ENCODE peak calls at places on chromosomes 6 and 20, in four cellular contexts. P, U, O and G are unnamed samples.

GRCh38 chr6:11972806-11973205 is 39.3 kb upstream of the HIVEP1 start:
- DNase-seq in P (no peak), U (no peak), O (no peak), G (no peak)

GRCh38 chr6:12348530-12349511 is 58.7 kb downstream of the EDN1 start:
- DNase-seq in P (no peak), U (no peak), O (peak), G (peak)

GRCh38 chr6:169890901-169891300 is 139.5 kb downstream of the ERMARD start:
- DNase-seq in P (peak), U (no peak), O (no peak), G (no peak)

GRCh38 chr6:125789576-125790402 is 971 bp upstream of the NCOA7 start:
- DNase-seq in P (peak), U (no peak), O (peak), G (no peak)

GRCh38 chr6:39260451-39260850 is 31.2 kb upstream of the KCNK5 start:
- DNase-seq in P (no peak), U (no peak), O (no peak), G (no peak)

GRCh38 chr6:29568021-29568420 is 8.5 kb upstream of the UBD start:
- DNase-seq in P (no peak), U (no peak), O (no peak), G (no peak)

GRCh38 chr20:60901831-60902230 is 350.2 kb upstream of the CDH4 start:
- DNase-seq in P (no peak), U (no peak), O (no peak), G (no peak)

GRCh38 chr20:11766961-11767360 is 150.7 kb upstream of the BTBD3 start:
- DNase-seq in P (no peak), U (no peak), O (no peak), G (no peak)

GRCh38 chr6:8548979-8549378 is 113.6 kb upstream of the SLC35B3 start:
- DNase-seq in P (no peak), U (no peak), O (no peak), G (no peak)

GRCh38 chr6:121873595-121873994 is 438.1 kb downstream of the GJA1 start:
- DNase-seq in P (no peak), U (no peak), O (peak), G (no peak)

GRCh38 chr20:32749914-32750637 is 6.8 kb upstream of the COMMD7 start:
- DNase-seq in P (no peak), U (no peak), O (no peak), G (no peak)

GRCh38 chr20:63058696-63059335 is 52.1 kb upstream of the BHLHE23 start:
- DNase-seq in P (no peak), U (no peak), O (no peak), G (no peak)

GRCh38 chr6:41460742-41461336 is 85.3 kb upstream of the FOXP4 start:
- DNase-seq in P (no peak), U (no peak), O (no peak), G (no peak)

GRCh38 chr20:59603727-59604608 is at the start of gene PHACTR3:
- DNase-seq in P (peak), U (no peak), O (no peak), G (no peak)

DNA sequence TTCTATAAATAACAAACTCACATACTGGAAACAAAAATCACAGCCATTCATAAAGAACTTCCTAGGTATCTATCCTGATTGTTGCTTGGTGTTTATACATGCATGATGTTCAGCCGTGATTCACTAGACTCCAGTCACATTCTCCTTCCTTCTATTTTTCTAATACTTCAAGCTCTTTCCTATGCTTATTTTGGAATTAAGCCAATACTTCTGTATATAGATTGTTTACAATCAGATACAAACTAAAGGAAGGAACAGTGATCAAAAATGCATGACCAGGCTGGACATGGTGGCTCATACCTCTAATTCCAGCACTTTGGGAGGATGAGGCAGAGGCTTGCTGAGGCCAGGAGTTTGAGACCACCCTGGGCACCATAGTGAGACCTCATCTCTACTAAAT is 377.5 kb upstream of the IRAK1BP1 start:
- DNase-seq in P (no peak), U (no peak), O (no peak), G (no peak)
- TF ChIP-seq PBX3 in P (no peak), U (no peak), O (no peak), G (no peak)

GRCh38 chr20:37243076-37243936 is 18.3 kb downstream of the GHRH start:
- DNase-seq in P (no peak), U (no peak), O (no peak), G (no peak)

GRCh38 chr20:37243937-37244571 is 17.6 kb downstream of the GHRH start:
- DNase-seq in P (no peak), U (no peak), O (no peak), G (no peak)

GRCh38 chr20:37245671-37246237 is 15.9 kb downstream of the GHRH start:
- DNase-seq in P (no peak), U (no peak), O (no peak), G (no peak)

GRCh38 chr20:37245181-37245580 is 16.4 kb downstream of the GHRH start:
- DNase-seq in P (no peak), U (no peak), O (no peak), G (no peak)

GRCh38 chr20:37244572-37244957 is 17.0 kb downstream of the GHRH start:
- DNase-seq in P (no peak), U (no peak), O (no peak), G (no peak)
- TF ChIP-seq PBX3 in P (no peak), U (no peak), O (no peak), G (no peak)

GRCh38 chr6:33313105-33313708 is 671 bp downstream of the TAPBP start:
- DNase-seq in P (peak), U (no peak), O (no peak), G (no peak)
- TF ChIP-seq PBX3 in P (no peak), U (no peak), O (no peak), G (no peak)

DNA sequence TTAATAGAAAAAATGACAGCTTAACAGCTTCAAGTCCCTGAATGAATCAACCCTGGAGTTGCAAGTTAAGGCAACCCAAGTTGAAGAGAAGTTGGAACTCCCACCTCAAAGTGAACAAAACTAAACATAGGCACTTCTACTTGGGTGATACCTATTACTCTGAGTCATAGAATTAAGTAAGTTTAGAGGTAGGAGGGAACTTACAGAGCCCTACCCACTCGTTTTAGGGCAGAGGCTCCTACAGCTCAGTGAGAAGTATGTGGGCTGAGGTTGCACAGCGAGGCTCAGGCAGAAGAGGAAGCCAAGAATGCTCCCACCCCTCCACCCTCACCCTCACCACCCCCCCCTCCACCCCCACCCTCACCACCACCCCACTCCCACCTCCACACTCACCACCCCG is 42.2 kb downstream of the NFATC2 start:
- DNase-seq in P (no peak), U (peak), O (no peak), G (no peak)
- TF ChIP-seq PBX3 in P (no peak), U (no peak), O (no peak), G (no peak)

GRCh38 chr20:48191200-48191599 is 405.9 kb upstream of the SULF2 start:
- DNase-seq in P (no peak), U (no peak), O (no peak), G (no peak)
- TF ChIP-seq PBX3 in P (no peak), U (no peak), O (no peak), G (no peak)

DNA sequence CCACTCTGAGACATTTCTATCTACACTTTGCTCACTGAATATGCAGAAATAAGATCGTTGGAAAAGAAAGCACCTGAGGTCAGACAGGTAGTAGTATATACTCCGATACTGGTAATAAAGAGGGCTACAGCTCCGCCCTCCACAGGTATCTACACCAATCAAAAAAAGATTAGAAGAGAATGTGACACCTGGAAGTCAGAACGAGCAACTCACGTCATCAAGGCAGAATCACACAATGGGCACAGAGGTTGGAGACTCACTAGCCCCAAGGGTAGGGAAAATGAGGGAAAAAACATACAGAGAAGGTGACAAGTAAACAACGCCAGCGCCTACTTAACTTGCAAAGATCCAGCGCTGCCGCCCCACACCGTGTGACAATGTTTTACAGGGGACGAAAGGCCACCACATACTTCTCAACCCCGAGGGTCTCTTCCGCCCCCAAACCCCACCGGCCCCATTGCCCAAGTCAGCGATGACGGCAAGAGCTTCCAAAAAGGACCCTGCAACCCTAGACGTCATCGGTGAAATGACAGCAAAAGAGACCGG is 656 bp downstream of the LMBRD1 start:
- DNase-seq in P (no peak), U (no peak), O (peak), G (peak)
- TF ChIP-seq PBX3 in P (no peak), U (no peak), O (no peak), G (no peak)